ENCODE peak calls at places on chromosomes 13 and 19, in eight cellular contexts. X is activated naive CD8-positive, alpha-beta T cell treated with anti-CD3 and anti-CD28 coated beads, Interleukin-2, amount 50 U/mL, for 24 hours; G is kidney glomerular epithelial cell; H is pancreas; J is stimulated activated CD8-positive, alpha-beta memory T cell treated with anti-CD3 and anti-CD28 coated beads, Interleukin-7, amount 100 ng/mL, for 24 hours; R is amniotic stem cell; Z is right cardiac atrium; D is GM04504. Q is an unnamed sample.

GRCh38 chr19:18520848-18521691 is 800 bp downstream of the ELL start:
- DNase-seq in R (no peak), J (no peak), H (peak), Z (peak), D (no peak), G (no peak), X (peak), Q (no peak)

GRCh38 chr19:45164577-45165335 is 4.0 kb upstream of the NKPD1 start:
- DNase-seq in R (no peak), J (peak), D (no peak), H (peak), G (peak), Z (peak), X (peak), Q (no peak)

GRCh38 chr19:19206938-19207337 is 3.7 kb upstream of the NR2C2AP start:
- DNase-seq in H (no peak), X (no peak), R (no peak), D (no peak), Z (peak), G (no peak), J (no peak), Q (no peak)

GRCh38 chr19:4121815-4122214 is 2.1 kb downstream of the MAP2K2 start:
- DNase-seq in D (no peak), H (no peak), J (no peak), X (no peak), Z (peak), R (no peak), G (no peak), Q (no peak)

GRCh38 chr13:97267418-97268059 is 45.4 kb downstream of the MBNL2 start:
- DNase-seq in G (no peak), R (no peak), D (no peak), Z (no peak), J (no peak), H (no peak), X (no peak), Q (no peak)

GRCh38 chr19:10552596-10553053 is 8.9 kb downstream of the ATG4D start:
- DNase-seq in X (peak), D (no peak), H (no peak), G (no peak), R (no peak), Z (no peak), J (no peak), Q (peak)

GRCh38 chr19:28196961-28197360 is 1016.0 kb downstream of the UQCRFS1 start:
- DNase-seq in R (no peak), X (no peak), J (no peak), D (no peak), Z (no peak), G (no peak), H (no peak), Q (no peak)

GRCh38 chr13:44104969-44105368 is 225.3 kb downstream of the LACC1 start:
- DNase-seq in R (no peak), H (no peak), Z (no peak), G (no peak), D (no peak), J (no peak), X (no peak), Q (no peak)

GRCh38 chr19:29404951-29405727 is 120.7 kb upstream of the VSTM2B start:
- DNase-seq in R (no peak), Z (no peak), D (no peak), J (no peak), X (no peak), G (no peak), H (no peak), Q (no peak)

GRCh38 chr19:33878136-33878535 is 81.5 kb downstream of the KCTD15 start:
- DNase-seq in R (no peak), D (no peak), X (no peak), G (no peak), Z (no peak), J (no peak), H (no peak), Q (no peak)

GRCh38 chr13:39776439-39776838 is 121.0 kb downstream of the COG6 start:
- DNase-seq in G (no peak), X (no peak), H (no peak), D (no peak), R (no peak), J (no peak), Z (no peak), Q (no peak)

GRCh38 chr19:19570561-19570960 is 32.5 kb downstream of the CILP2 start:
- DNase-seq in J (no peak), Z (peak), R (no peak), G (no peak), H (no peak), X (no peak), D (no peak), Q (no peak)

GRCh38 chr13:46184277-46184699 is 2.3 kb upstream of the LCP1 start:
- DNase-seq in J (peak), Z (no peak), H (no peak), D (no peak), R (no peak), G (no peak), X (peak), Q (peak)

GRCh38 chr19:5339470-5339949 is 1.1 kb downstream of the PTPRS start:
- DNase-seq in H (no peak), D (no peak), R (no peak), X (no peak), J (no peak), G (no peak), Z (peak), Q (no peak)

GRCh38 chr19:44093931-44094765 is at the start of gene ZNF224:
- DNase-seq in H (peak), G (peak), J (peak), Z (peak), X (peak), R (peak), D (peak), Q (peak)

GRCh38 chr19:42942187-42942789 is 5.3 kb upstream of the PSG7 start:
- DNase-seq in Z (no peak), G (peak), X (no peak), R (no peak), D (no peak), H (no peak), J (no peak), Q (no peak)

GRCh38 chr13:41383400-41383799 is 72.3 kb downstream of the NAA16 start:
- DNase-seq in J (no peak), R (no peak), D (no peak), Z (no peak), H (no peak), X (no peak), G (no peak), Q (no peak)

GRCh38 chr19:50711196-50711595 is 8.4 kb downstream of the SHANK1 start:
- DNase-seq in H (no peak), Z (no peak), G (no peak), J (no peak), R (no peak), D (no peak), X (no peak), Q (no peak)

GRCh38 chr13:106109391-106109791 is 426.1 kb downstream of the EFNB2 start:
- DNase-seq in G (no peak), J (no peak), R (peak), H (no peak), D (peak), X (no peak), Z (no peak), Q (no peak)

GRCh38 chr13:83940742-83941141 is 58.5 kb upstream of the SLITRK1 start:
- DNase-seq in J (no peak), G (no peak), H (no peak), R (no peak), Z (no peak), D (no peak), X (no peak), Q (no peak)

GRCh38 chr19:33690461-33691427 is 69.0 kb downstream of the CHST8 start:
- DNase-seq in G (no peak), J (no peak), R (no peak), D (no peak), H (no peak), Z (no peak), X (peak), Q (no peak)

GRCh38 chr13:46295531-46296464 is 84.1 kb downstream of the LRRC63 start:
- DNase-seq in Z (no peak), R (peak), X (peak), G (peak), D (peak), H (no peak), J (no peak), Q (no peak)

GRCh38 chr19:48329167-48329891 is 4.0 kb downstream of the EMP3 start:
- DNase-seq in R (peak), D (no peak), X (peak), H (no peak), Z (no peak), G (peak), J (no peak), Q (no peak)

GRCh38 chr13:48962281-48962680 is 13.4 kb upstream of the FNDC3A start:
- DNase-seq in R (no peak), H (no peak), X (no peak), J (no peak), G (no peak), D (no peak), Z (no peak), Q (no peak)

GRCh38 chr19:38201731-38202130 is 22.3 kb downstream of the DPF1 start:
- DNase-seq in Z (no peak), X (no peak), R (no peak), J (no peak), G (no peak), H (no peak), D (no peak), Q (no peak)

GRCh38 chr19:3849092-3849491 is 19.7 kb downstream of the ZFR2 start:
- DNase-seq in H (no peak), Z (no peak), R (no peak), X (peak), D (no peak), J (peak), G (no peak), Q (no peak)